ENCODE peak calls at places on chromosomes 16 and 17, in nine cellular contexts. N, K, Q, C, U, W, T, G and Z are unnamed samples.

GRCh38 chr17:74020522-74020921 is 183.0 kb upstream of the RPL38 start:
- DNase-seq in N (peak; percentile 22), K (no peak), Q (no peak), C (no peak), U (no peak), W (no peak), T (no peak), G (no peak), Z (no peak)

GRCh38 chr17:77120866-77121265 is 19.9 kb upstream of the SEC14L1 start:
- DNase-seq in N (no peak), K (no peak), Q (no peak), C (no peak), U (no peak), W (no peak), T (no peak), G (no peak), Z (no peak)

GRCh38 chr17:17739388-17740066 is 58.3 kb downstream of the RAI1 start:
- DNase-seq in N (no peak), K (no peak), Q (no peak), C (peak; percentile 76), U (peak; percentile 17), W (no peak), T (peak; percentile 61), G (no peak), Z (no peak)

GRCh38 chr16:84808812-84809211 is 11.0 kb upstream of the CRISPLD2 start:
- DNase-seq in N (no peak), K (no peak), Q (no peak), C (no peak), U (no peak), W (no peak), T (no peak), G (no peak), Z (no peak)

GRCh38 chr16:26554030-26554429 is 512.7 kb upstream of the C16orf82 start:
- DNase-seq in N (no peak), K (no peak), Q (no peak), C (no peak), U (no peak), W (no peak), T (no peak), G (no peak), Z (no peak)

GRCh38 chr17:49496183-49496865 is 1.2 kb downstream of the NGFR start:
- DNase-seq in N (peak; percentile 59), K (no peak), Q (peak; percentile 70), C (peak; percentile 72), U (peak; percentile 61), W (no peak), T (peak; percentile 35), G (peak; percentile 23), Z (peak; percentile 56)

GRCh38 chr17:7652659-7653343 is 2.1 kb downstream of the ATP1B2 start:
- DNase-seq in N (no peak), K (no peak), Q (no peak), C (no peak), U (no peak), W (no peak), T (no peak), G (no peak), Z (no peak)

GRCh38 chr17:55817273-55817709 is 66.4 kb downstream of the PCTP start:
- DNase-seq in N (no peak), K (no peak), Q (no peak), C (no peak), U (no peak), W (no peak), T (no peak), G (no peak), Z (no peak)

GRCh38 chr17:21231533-21231932 is 17.6 kb upstream of the TMEM11 start:
- DNase-seq in N (no peak), K (no peak), Q (no peak), C (no peak), U (no peak), W (no peak), T (no peak), G (no peak), Z (no peak)

GRCh38 chr17:17491546-17491988 is 4.6 kb downstream of the RASD1 start:
- DNase-seq in N (no peak), K (no peak), Q (no peak), C (no peak), U (peak; percentile 68), W (no peak), T (no peak), G (no peak), Z (no peak)

GRCh38 chr17:81543339-81543675 is 8.8 kb downstream of the FAAP100 start:
- DNase-seq in N (no peak), K (no peak), Q (no peak), C (no peak), U (no peak), W (no peak), T (no peak), G (no peak), Z (no peak)

GRCh38 chr17:74104921-74105320 is 98.6 kb upstream of the RPL38 start:
- DNase-seq in N (no peak), K (no peak), Q (no peak), C (no peak), U (no peak), W (no peak), T (no peak), G (no peak), Z (no peak)

GRCh38 chr17:76370261-76370993 is 14.0 kb upstream of the SPHK1 start:
- DNase-seq in N (no peak), K (no peak), Q (no peak), C (peak; percentile 99), U (peak; percentile 48), W (peak; percentile 65), T (peak; percentile 84), G (no peak), Z (no peak)

GRCh38 chr16:9870962-9871361 is 311.3 kb downstream of the GRIN2A start:
- DNase-seq in N (no peak), K (no peak), Q (no peak), C (no peak), U (no peak), W (no peak), T (no peak), G (no peak), Z (no peak)

GRCh38 chr17:64123114-64123513 is 6.8 kb downstream of the ERN1 start:
- DNase-seq in N (no peak), K (no peak), Q (no peak), C (peak; percentile 28), U (no peak), W (no peak), T (no peak), G (no peak), Z (no peak)

GRCh38 chr17:2107506-2107905 is 52.6 kb downstream of the HIC1 start:
- DNase-seq in N (no peak), K (no peak), Q (no peak), C (no peak), U (peak; percentile 14), W (no peak), T (no peak), G (no peak), Z (no peak)

GRCh38 chr16:54926166-54926838 is 4.4 kb upstream of the IRX5 start:
- DNase-seq in N (no peak), K (no peak), Q (no peak), C (no peak), U (peak; percentile 6), W (no peak), T (no peak), G (no peak), Z (peak; percentile 17)

GRCh38 chr17:51319186-51319585 is 58.8 kb downstream of the UTP18 start:
- DNase-seq in N (no peak), K (no peak), Q (no peak), C (no peak), U (no peak), W (no peak), T (no peak), G (no peak), Z (no peak)

GRCh38 chr17:77180503-77181330 is 39.9 kb downstream of the SEC14L1 start:
- DNase-seq in N (no peak), K (no peak), Q (no peak), C (no peak), U (no peak), W (no peak), T (peak; percentile 13), G (no peak), Z (no peak)

GRCh38 chr16:57051696-57052228 is 40.6 kb upstream of the CPNE2 start:
- DNase-seq in N (no peak), K (no peak), Q (no peak), C (no peak), U (no peak), W (no peak), T (no peak), G (no peak), Z (no peak)

GRCh38 chr17:73166731-73167581 is 2.1 kb downstream of the SSTR2 start:
- DNase-seq in N (no peak), K (no peak), Q (no peak), C (no peak), U (no peak), W (no peak), T (no peak), G (no peak), Z (no peak)

GRCh38 chr17:82941021-82942001 is 101.5 kb upstream of the ZNF750 start:
- DNase-seq in N (no peak), K (no peak), Q (no peak), C (no peak), U (no peak), W (no peak), T (peak; percentile 10), G (no peak), Z (no peak)

GRCh38 chr16:68420366-68420765 is 27.9 kb downstream of the SMPD3 start:
- DNase-seq in N (peak; percentile 94), K (no peak), Q (no peak), C (no peak), U (peak; percentile 25), W (no peak), T (no peak), G (no peak), Z (peak; percentile 54)

GRCh38 chr16:86374603-86375002 is 135.7 kb upstream of the FOXF1 start:
- DNase-seq in N (no peak), K (no peak), Q (no peak), C (no peak), U (no peak), W (no peak), T (no peak), G (no peak), Z (no peak)

GRCh38 chr16:87930456-87930855 is 5.9 kb downstream of the CA5A start:
- DNase-seq in N (peak; percentile 23), K (no peak), Q (no peak), C (no peak), U (peak; percentile 46), W (no peak), T (no peak), G (no peak), Z (peak; percentile 19)

GRCh38 chr17:57034807-57035754 is 50.0 kb upstream of the AKAP1 start:
- DNase-seq in N (no peak), K (no peak), Q (no peak), C (no peak), U (no peak), W (no peak), T (no peak), G (no peak), Z (no peak)

GRCh38 chr16:31471875-31472558 is at the start of gene TGFB1I1:
- DNase-seq in N (peak; percentile 16), K (no peak), Q (no peak), C (peak; percentile 89), U (peak; percentile 56), W (no peak), T (no peak), G (no peak), Z (peak; percentile 0)

GRCh38 chr16:49463529-49463928 is 89.9 kb downstream of the C16orf78 start:
- DNase-seq in N (no peak), K (no peak), Q (peak; percentile 17), C (peak; percentile 24), U (peak; percentile 62), W (no peak), T (no peak), G (no peak), Z (peak; percentile 32)

GRCh38 chr17:47694018-47694817 is at the start of gene TBKBP1:
- DNase-seq in N (peak; percentile 50), K (peak; percentile 63), Q (no peak), C (peak; percentile 62), U (peak; percentile 53), W (no peak), T (peak; percentile 58), G (no peak), Z (peak; percentile 43)

GRCh38 chr16:81645303-81645702 is 133.8 kb upstream of the PLCG2 start:
- DNase-seq in N (peak; percentile 92), K (no peak), Q (no peak), C (peak; percentile 72), U (peak; percentile 96), W (peak; percentile 96), T (peak; percentile 93), G (no peak), Z (peak; percentile 87)

GRCh38 chr16:85888405-85889331 is 10.3 kb upstream of the IRF8 start:
- DNase-seq in N (no peak), K (no peak), Q (no peak), C (no peak), U (peak; percentile 11), W (peak; percentile 70), T (no peak), G (no peak), Z (no peak)